ENCODE peak calls at places on chromosome 13, in nine cellular contexts. P, H, N, Q, A, K, T, E and R are unnamed samples.

GRCh38 chr13:110107568-110108347 is 199.2 kb downstream of the COL4A1 start:
- DNase-seq in P (no peak), H (no peak), N (no peak), Q (no peak), A (no peak), K (no peak), T (no peak), E (no peak), R (no peak)

GRCh38 chr13:33682020-33682564 is 135.9 kb upstream of the RFC3 start:
- DNase-seq in P (no peak), H (no peak), N (no peak), Q (no peak), A (no peak), K (no peak), T (no peak), E (no peak), R (no peak)

GRCh38 chr13:30441304-30441703 is 19.0 kb downstream of the UBE2L5 start:
- DNase-seq in P (no peak), H (no peak), N (no peak), Q (no peak), A (no peak), K (no peak), T (no peak), E (peak; percentile 38), R (no peak)

GRCh38 chr13:98563071-98563470 is 13.8 kb downstream of the STK24 start:
- DNase-seq in P (no peak), H (no peak), N (no peak), Q (no peak), A (no peak), K (no peak), T (no peak), E (no peak), R (no peak)

GRCh38 chr13:67259208-67259607 is 29.1 kb upstream of the PCDH9 start:
- DNase-seq in P (no peak), H (no peak), N (no peak), Q (no peak), A (no peak), K (no peak), T (no peak), E (no peak), R (no peak)

GRCh38 chr13:59230484-59231264 is 933.1 kb downstream of the DIAPH3 start:
- DNase-seq in P (no peak), H (no peak), N (no peak), Q (no peak), A (no peak), K (no peak), T (no peak), E (no peak), R (no peak)

GRCh38 chr13:28357846-28358496 is 137.0 kb downstream of the FLT1 start:
- DNase-seq in P (no peak), H (no peak), N (no peak), Q (no peak), A (no peak), K (no peak), T (no peak), E (no peak), R (no peak)

GRCh38 chr13:66546534-66547379 is 683.4 kb downstream of the PCDH9 start:
- DNase-seq in P (no peak), H (no peak), N (no peak), Q (no peak), A (no peak), K (peak; percentile 53), T (no peak), E (peak; percentile 60), R (no peak)

GRCh38 chr13:66879971-66880370 is 350.2 kb downstream of the PCDH9 start:
- DNase-seq in P (no peak), H (no peak), N (no peak), Q (no peak), A (no peak), K (no peak), T (no peak), E (no peak), R (no peak)

GRCh38 chr13:39385621-39386231 is 217.3 kb downstream of the LHFPL6 start:
- DNase-seq in P (no peak), H (no peak), N (no peak), Q (no peak), A (no peak), K (peak; percentile 83), T (no peak), E (peak; percentile 92), R (no peak)

GRCh38 chr13:37995052-37995451 is 125.5 kb upstream of the TRPC4 start:
- DNase-seq in P (peak; percentile 13), H (no peak), N (no peak), Q (no peak), A (no peak), K (peak; percentile 17), T (no peak), E (peak; percentile 32), R (no peak)

GRCh38 chr13:27194895-27195764 is 23.5 kb upstream of the USP12 start:
- DNase-seq in P (no peak), H (peak; percentile 47), N (no peak), Q (no peak), A (no peak), K (peak; percentile 93), T (peak; percentile 60), E (peak; percentile 96), R (no peak)

GRCh38 chr13:45781553-45782326 is 69.8 kb downstream of the SIAH3 start:
- DNase-seq in P (no peak), H (no peak), N (no peak), Q (no peak), A (no peak), K (peak; percentile 11), T (no peak), E (peak; percentile 47), R (no peak)

GRCh38 chr13:25455146-25455545 is 83.4 kb downstream of the ATP8A2 start:
- DNase-seq in P (no peak), H (no peak), N (no peak), Q (no peak), A (no peak), K (no peak), T (no peak), E (no peak), R (no peak)

GRCh38 chr13:25463496-25463895 is 91.7 kb downstream of the ATP8A2 start:
- DNase-seq in P (no peak), H (no peak), N (no peak), Q (no peak), A (no peak), K (no peak), T (no peak), E (peak; percentile 56), R (no peak)

GRCh38 chr13:113947321-113948033 is 26.4 kb downstream of the C13orf46 start:
- DNase-seq in P (no peak), H (no peak), N (no peak), Q (no peak), A (no peak), K (no peak), T (peak; percentile 53), E (no peak), R (no peak)

GRCh38 chr13:33383724-33384577 is 98.4 kb upstream of the STARD13 start:
- DNase-seq in P (no peak), H (no peak), N (no peak), Q (no peak), A (no peak), K (no peak), T (no peak), E (no peak), R (no peak)

GRCh38 chr13:100875392-100876043 is 200.9 kb upstream of the TMTC4 start:
- DNase-seq in P (no peak), H (no peak), N (no peak), Q (no peak), A (no peak), K (peak; percentile 94), T (no peak), E (peak; percentile 97), R (no peak)

GRCh38 chr13:51684076-51684475 is 99.8 kb downstream of the WDFY2 start:
- DNase-seq in P (no peak), H (no peak), N (no peak), Q (no peak), A (no peak), K (peak; percentile 60), T (no peak), E (peak; percentile 68), R (no peak)

GRCh38 chr13:110044521-110045200 is 258.3 kb upstream of the IRS2 start:
- DNase-seq in P (no peak), H (no peak), N (no peak), Q (no peak), A (no peak), K (peak; percentile 35), T (no peak), E (peak; percentile 63), R (no peak)

GRCh38 chr13:50208826-50209335 is 193.6 kb downstream of the KCNRG start:
- DNase-seq in P (peak; percentile 58), H (peak; percentile 21), N (peak; percentile 22), Q (no peak), A (no peak), K (peak; percentile 96), T (peak; percentile 84), E (peak; percentile 92), R (no peak)

GRCh38 chr13:51814825-51815650 is 11.1 kb upstream of the DHRS12 start:
- DNase-seq in P (peak; percentile 71), H (peak; percentile 55), N (peak; percentile 67), Q (peak; percentile 49), A (peak; percentile 56), K (peak; percentile 43), T (peak; percentile 65), E (peak; percentile 28), R (peak; percentile 64)

GRCh38 chr13:41418027-41418426 is 39.3 kb upstream of the RGCC start:
- DNase-seq in P (no peak), H (no peak), N (no peak), Q (no peak), A (no peak), K (peak; percentile 72), T (no peak), E (peak; percentile 89), R (no peak)

GRCh38 chr13:66778461-66778860 is 451.7 kb downstream of the PCDH9 start:
- DNase-seq in P (no peak), H (no peak), N (no peak), Q (no peak), A (no peak), K (no peak), T (no peak), E (no peak), R (no peak)

GRCh38 chr13:30569901-30570576 is 47.7 kb upstream of the USPL1 start:
- DNase-seq in P (no peak), H (no peak), N (no peak), Q (no peak), A (no peak), K (peak; percentile 96), T (peak; percentile 7), E (peak; percentile 99), R (no peak)

GRCh38 chr13:42807866-42808265 is 26.5 kb downstream of the FAM216B start:
- DNase-seq in P (no peak), H (no peak), N (no peak), Q (no peak), A (no peak), K (peak; percentile 27), T (no peak), E (peak; percentile 43), R (no peak)

GRCh38 chr13:32802159-32802558 is 214.1 kb upstream of the KL start:
- DNase-seq in P (no peak), H (no peak), N (no peak), Q (no peak), A (no peak), K (no peak), T (no peak), E (no peak), R (no peak)

GRCh38 chr13:74768521-74769090 is 634.4 kb upstream of the KLF12 start:
- DNase-seq in P (no peak), H (no peak), N (no peak), Q (no peak), A (no peak), K (peak; percentile 4), T (no peak), E (no peak), R (no peak)

GRCh38 chr13:29743229-29743786 is 107.1 kb downstream of the UBL3 start:
- DNase-seq in P (peak; percentile 12), H (no peak), N (no peak), Q (no peak), A (no peak), K (peak; percentile 58), T (no peak), E (peak; percentile 76), R (no peak)

GRCh38 chr13:83453300-83453699 is 429.0 kb downstream of the SLITRK1 start:
- DNase-seq in P (no peak), H (no peak), N (no peak), Q (no peak), A (no peak), K (no peak), T (no peak), E (no peak), R (no peak)

GRCh38 chr13:111470933-111471332 is 150.5 kb downstream of the TEX29 start:
- DNase-seq in P (no peak), H (no peak), N (no peak), Q (no peak), A (no peak), K (no peak), T (no peak), E (no peak), R (no peak)